ENCODE peak calls at places on chromosome 19, in eight cellular contexts. One of them, this sample, is unnamed.

GRCh38 chr19:35459414-35460082 is 11.5 kb downstream of the FFAR2 start:
- DNase-seq in GM23248: no peak
- DNase-seq in PC-3: no peak
- DNase-seq in GM23338: no peak
- DNase-seq in SK-N-SH: peak
- DNase-seq in HCT116: no peak
- DNase-seq in neural progenitor cell: no peak
- DNase-seq in OCI-LY7: no peak
- DNase-seq in this sample: no peak

GRCh38 chr19:4086336-4086953 is 19.7 kb upstream of the ZBTB7A start:
- DNase-seq in GM23248: no peak
- DNase-seq in PC-3: no peak
- DNase-seq in GM23338: no peak
- DNase-seq in SK-N-SH: no peak
- DNase-seq in HCT116: no peak
- DNase-seq in neural progenitor cell: no peak
- DNase-seq in OCI-LY7: no peak
- DNase-seq in this sample: no peak

GRCh38 chr19:38371081-38371480 is 3.3 kb upstream of the PSMD8 start:
- DNase-seq in GM23248: no peak
- DNase-seq in PC-3: no peak
- DNase-seq in GM23338: no peak
- DNase-seq in SK-N-SH: no peak
- DNase-seq in HCT116: no peak
- DNase-seq in neural progenitor cell: no peak
- DNase-seq in OCI-LY7: no peak
- DNase-seq in this sample: no peak

GRCh38 chr19:10043286-10043927 is 30.1 kb downstream of the RDH8 start:
- DNase-seq in GM23248: peak
- DNase-seq in PC-3: peak
- DNase-seq in GM23338: peak
- DNase-seq in SK-N-SH: no peak
- DNase-seq in HCT116: no peak
- DNase-seq in neural progenitor cell: peak
- DNase-seq in OCI-LY7: no peak
- DNase-seq in this sample: no peak

GRCh38 chr19:39407644-39408391 is 1.2 kb downstream of the ZFP36 start:
- DNase-seq in GM23248: peak
- DNase-seq in PC-3: peak
- DNase-seq in GM23338: peak
- DNase-seq in SK-N-SH: no peak
- DNase-seq in HCT116: no peak
- DNase-seq in neural progenitor cell: peak
- DNase-seq in OCI-LY7: peak
- DNase-seq in this sample: peak

GRCh38 chr19:18477974-18478373 is 40.0 kb upstream of the ISYNA1 start:
- DNase-seq in GM23248: no peak
- DNase-seq in PC-3: no peak
- DNase-seq in GM23338: no peak
- DNase-seq in SK-N-SH: no peak
- DNase-seq in HCT116: no peak
- DNase-seq in neural progenitor cell: no peak
- DNase-seq in OCI-LY7: no peak
- DNase-seq in this sample: no peak

GRCh38 chr19:6238256-6238642 is 41.5 kb downstream of the MLLT1 start:
- DNase-seq in GM23248: peak
- DNase-seq in PC-3: no peak
- DNase-seq in GM23338: no peak
- DNase-seq in SK-N-SH: peak
- DNase-seq in HCT116: no peak
- DNase-seq in neural progenitor cell: no peak
- DNase-seq in OCI-LY7: no peak
- DNase-seq in this sample: no peak

GRCh38 chr19:49428547-49429451 is 3.6 kb downstream of the GFY start:
- DNase-seq in GM23248: no peak
- DNase-seq in PC-3: no peak
- DNase-seq in GM23338: no peak
- DNase-seq in SK-N-SH: no peak
- DNase-seq in HCT116: no peak
- DNase-seq in neural progenitor cell: peak
- DNase-seq in OCI-LY7: no peak
- DNase-seq in this sample: no peak

GRCh38 chr19:6030214-6030507 is 52.2 kb upstream of the RANBP3 start:
- DNase-seq in GM23248: peak
- DNase-seq in PC-3: peak
- DNase-seq in GM23338: no peak
- DNase-seq in SK-N-SH: no peak
- DNase-seq in HCT116: no peak
- DNase-seq in neural progenitor cell: no peak
- DNase-seq in OCI-LY7: no peak
- DNase-seq in this sample: no peak

GRCh38 chr19:38831142-38831605 is 420 bp downstream of the ECH1 start:
- DNase-seq in GM23248: peak
- DNase-seq in PC-3: peak
- DNase-seq in GM23338: peak
- DNase-seq in SK-N-SH: peak
- DNase-seq in HCT116: no peak
- DNase-seq in neural progenitor cell: peak
- DNase-seq in OCI-LY7: peak
- DNase-seq in this sample: no peak

GRCh38 chr19:4713384-4713951 is 10.2 kb downstream of the DPP9 start:
- DNase-seq in GM23248: peak
- DNase-seq in PC-3: peak
- DNase-seq in GM23338: no peak
- DNase-seq in SK-N-SH: peak
- DNase-seq in HCT116: peak
- DNase-seq in neural progenitor cell: no peak
- DNase-seq in OCI-LY7: no peak
- DNase-seq in this sample: no peak

GRCh38 chr19:18408053-18408476 is 10.6 kb upstream of the LRRC25 start:
- DNase-seq in GM23248: no peak
- DNase-seq in PC-3: peak
- DNase-seq in GM23338: peak
- DNase-seq in SK-N-SH: peak
- DNase-seq in HCT116: no peak
- DNase-seq in neural progenitor cell: peak
- DNase-seq in OCI-LY7: peak
- DNase-seq in this sample: no peak

GRCh38 chr19:19540707-19541515 is 2.8 kb downstream of the CILP2 start:
- DNase-seq in GM23248: peak
- DNase-seq in PC-3: peak
- DNase-seq in GM23338: peak
- DNase-seq in SK-N-SH: peak
- DNase-seq in HCT116: peak
- DNase-seq in neural progenitor cell: peak
- DNase-seq in OCI-LY7: peak
- DNase-seq in this sample: no peak

GRCh38 chr19:40458597-40458974 is 7.0 kb downstream of the BLVRB start:
- DNase-seq in GM23248: no peak
- DNase-seq in PC-3: no peak
- DNase-seq in GM23338: no peak
- DNase-seq in SK-N-SH: no peak
- DNase-seq in HCT116: no peak
- DNase-seq in neural progenitor cell: no peak
- DNase-seq in OCI-LY7: no peak
- DNase-seq in this sample: no peak

GRCh38 chr19:38674388-38675133 is 27.1 kb downstream of the ACTN4 start:
- DNase-seq in GM23248: peak
- DNase-seq in PC-3: no peak
- DNase-seq in GM23338: no peak
- DNase-seq in SK-N-SH: no peak
- DNase-seq in HCT116: no peak
- DNase-seq in neural progenitor cell: no peak
- DNase-seq in OCI-LY7: no peak
- DNase-seq in this sample: no peak

GRCh38 chr19:55212447-55212846 is 3.1 kb upstream of the PTPRH start:
- DNase-seq in GM23248: no peak
- DNase-seq in PC-3: peak
- DNase-seq in GM23338: peak
- DNase-seq in SK-N-SH: no peak
- DNase-seq in HCT116: peak
- DNase-seq in neural progenitor cell: no peak
- DNase-seq in OCI-LY7: peak
- DNase-seq in this sample: peak

GRCh38 chr19:3249408-3249807 is 24.9 kb downstream of the CELF5 start:
- DNase-seq in GM23248: no peak
- DNase-seq in PC-3: peak
- DNase-seq in GM23338: peak
- DNase-seq in SK-N-SH: peak
- DNase-seq in HCT116: peak
- DNase-seq in neural progenitor cell: peak
- DNase-seq in OCI-LY7: peak
- DNase-seq in this sample: no peak

GRCh38 chr19:7870571-7871279 is 3.5 kb downstream of the PRR36 start:
- DNase-seq in GM23248: peak
- DNase-seq in PC-3: peak
- DNase-seq in GM23338: peak
- DNase-seq in SK-N-SH: peak
- DNase-seq in HCT116: peak
- DNase-seq in neural progenitor cell: peak
- DNase-seq in OCI-LY7: peak
- DNase-seq in this sample: peak

GRCh38 chr19:2815923-2816322 is 3.7 kb upstream of the ZNF554 start:
- DNase-seq in GM23248: no peak
- DNase-seq in PC-3: no peak
- DNase-seq in GM23338: no peak
- DNase-seq in SK-N-SH: peak
- DNase-seq in HCT116: no peak
- DNase-seq in neural progenitor cell: no peak
- DNase-seq in OCI-LY7: no peak
- DNase-seq in this sample: no peak

GRCh38 chr19:2246801-2247361 is 2.2 kb upstream of the AMH start:
- DNase-seq in GM23248: peak
- DNase-seq in PC-3: peak
- DNase-seq in GM23338: no peak
- DNase-seq in SK-N-SH: peak
- DNase-seq in HCT116: no peak
- DNase-seq in neural progenitor cell: no peak
- DNase-seq in OCI-LY7: no peak
- DNase-seq in this sample: no peak

GRCh38 chr19:16370671-16371391 is 46.2 kb downstream of the KLF2 start:
- DNase-seq in GM23248: no peak
- DNase-seq in PC-3: no peak
- DNase-seq in GM23338: no peak
- DNase-seq in SK-N-SH: no peak
- DNase-seq in HCT116: no peak
- DNase-seq in neural progenitor cell: no peak
- DNase-seq in OCI-LY7: peak
- DNase-seq in this sample: no peak

GRCh38 chr19:3771906-3772450 is at the start of gene RAX2:
- DNase-seq in GM23248: no peak
- DNase-seq in PC-3: no peak
- DNase-seq in GM23338: no peak
- DNase-seq in SK-N-SH: peak
- DNase-seq in HCT116: no peak
- DNase-seq in neural progenitor cell: no peak
- DNase-seq in OCI-LY7: no peak
- DNase-seq in this sample: no peak

GRCh38 chr19:12230751-12231733 is 63.6 kb downstream of the ZNF44 start:
- DNase-seq in GM23248: peak
- DNase-seq in PC-3: no peak
- DNase-seq in GM23338: no peak
- DNase-seq in SK-N-SH: no peak
- DNase-seq in HCT116: no peak
- DNase-seq in neural progenitor cell: no peak
- DNase-seq in OCI-LY7: no peak
- DNase-seq in this sample: no peak

GRCh38 chr19:41691268-41691970 is 3.3 kb upstream of the CEACAM7 start:
- DNase-seq in GM23248: peak
- DNase-seq in PC-3: peak
- DNase-seq in GM23338: peak
- DNase-seq in SK-N-SH: peak
- DNase-seq in HCT116: no peak
- DNase-seq in neural progenitor cell: no peak
- DNase-seq in OCI-LY7: no peak
- DNase-seq in this sample: peak

DNA sequence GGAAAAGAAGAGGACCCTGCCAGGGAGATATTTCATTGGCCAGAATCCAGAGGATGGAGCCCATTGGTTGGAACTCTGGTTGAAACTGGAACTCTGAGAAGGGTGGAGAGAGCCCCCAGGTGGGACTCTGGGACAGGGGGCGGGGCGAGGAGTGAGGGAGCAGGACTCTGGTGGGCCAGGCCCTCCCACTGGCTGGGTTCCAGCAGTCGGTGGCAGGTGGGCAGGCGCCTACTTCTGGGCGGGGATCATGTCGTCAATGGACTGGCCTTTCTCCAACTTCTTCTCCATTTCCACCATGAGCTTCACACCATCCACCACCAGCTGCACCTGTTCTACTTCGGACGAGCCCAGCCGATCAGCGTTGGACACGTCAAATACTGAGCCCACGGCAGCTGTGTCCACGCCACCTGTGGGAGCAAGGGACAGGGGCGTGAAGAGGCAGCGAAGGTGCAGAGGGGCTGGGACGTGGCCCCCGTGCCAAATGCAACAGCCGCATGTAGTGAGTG is 16.1 kb downstream of the CKM start:
- DNase-seq in GM23248: no peak
- DNase-seq in PC-3: no peak
- DNase-seq in GM23338: peak
- DNase-seq in SK-N-SH: no peak
- DNase-seq in HCT116: no peak
- DNase-seq in neural progenitor cell: no peak
- DNase-seq in OCI-LY7: no peak
- DNase-seq in this sample: no peak
- TF ChIP-seq EZH2phosphoT487 in GM23248: no peak
- TF ChIP-seq EZH2phosphoT487 in PC-3: no peak
- TF ChIP-seq EZH2phosphoT487 in GM23338: no peak
- TF ChIP-seq EZH2phosphoT487 in SK-N-SH: no peak
- TF ChIP-seq EZH2phosphoT487 in HCT116: no peak
- TF ChIP-seq EZH2phosphoT487 in neural progenitor cell: no peak
- TF ChIP-seq EZH2phosphoT487 in OCI-LY7: no peak
- TF ChIP-seq EZH2phosphoT487 in this sample: no peak

GRCh38 chr19:15249912-15250634 is 17.8 kb upstream of the EPHX3 start:
- DNase-seq in GM23248: peak
- DNase-seq in PC-3: no peak
- DNase-seq in GM23338: no peak
- DNase-seq in SK-N-SH: no peak
- DNase-seq in HCT116: no peak
- DNase-seq in neural progenitor cell: peak
- DNase-seq in OCI-LY7: no peak
- DNase-seq in this sample: no peak
- TF ChIP-seq EZH2phosphoT487 in GM23248: no peak
- TF ChIP-seq EZH2phosphoT487 in PC-3: no peak
- TF ChIP-seq EZH2phosphoT487 in GM23338: no peak
- TF ChIP-seq EZH2phosphoT487 in SK-N-SH: no peak
- TF ChIP-seq EZH2phosphoT487 in HCT116: no peak
- TF ChIP-seq EZH2phosphoT487 in neural progenitor cell: no peak
- TF ChIP-seq EZH2phosphoT487 in OCI-LY7: no peak
- TF ChIP-seq EZH2phosphoT487 in this sample: no peak

GRCh38 chr19:30293051-30293785 is 79.0 kb upstream of the ZNF536 start:
- DNase-seq in GM23248: no peak
- DNase-seq in PC-3: no peak
- DNase-seq in GM23338: no peak
- DNase-seq in SK-N-SH: no peak
- DNase-seq in HCT116: no peak
- DNase-seq in neural progenitor cell: no peak
- DNase-seq in OCI-LY7: no peak
- DNase-seq in this sample: no peak
- TF ChIP-seq EZH2phosphoT487 in GM23248: no peak
- TF ChIP-seq EZH2phosphoT487 in PC-3: no peak
- TF ChIP-seq EZH2phosphoT487 in GM23338: no peak
- TF ChIP-seq EZH2phosphoT487 in SK-N-SH: no peak
- TF ChIP-seq EZH2phosphoT487 in HCT116: no peak
- TF ChIP-seq EZH2phosphoT487 in neural progenitor cell: no peak
- TF ChIP-seq EZH2phosphoT487 in OCI-LY7: no peak
- TF ChIP-seq EZH2phosphoT487 in this sample: no peak

GRCh38 chr19:50486823-50487515 is 10.3 kb upstream of the GARIN5A start:
- DNase-seq in GM23248: peak
- DNase-seq in PC-3: peak
- DNase-seq in GM23338: peak
- DNase-seq in SK-N-SH: peak
- DNase-seq in HCT116: peak
- DNase-seq in neural progenitor cell: peak
- DNase-seq in OCI-LY7: peak
- DNase-seq in this sample: peak
- TF ChIP-seq EZH2phosphoT487 in GM23248: no peak
- TF ChIP-seq EZH2phosphoT487 in PC-3: no peak
- TF ChIP-seq EZH2phosphoT487 in GM23338: no peak
- TF ChIP-seq EZH2phosphoT487 in SK-N-SH: no peak
- TF ChIP-seq EZH2phosphoT487 in HCT116: no peak
- TF ChIP-seq EZH2phosphoT487 in neural progenitor cell: no peak
- TF ChIP-seq EZH2phosphoT487 in OCI-LY7: no peak
- TF ChIP-seq EZH2phosphoT487 in this sample: no peak